ENCODE peak calls at places on chromosome 1, in nine cellular contexts. One of them, this sample, is unnamed.

GRCh38 chr1:145985502-145986439 is 10.6 kb downstream of the TXNIP start:
- DNase-seq in effector memory CD4-positive, alpha-beta T cell: no peak
- DNase-seq in PC-3: peak; percentile 87
- DNase-seq in uterus: peak; percentile 77
- DNase-seq in IMR-90: peak; percentile 73
- DNase-seq in AG08396: peak; percentile 29
- DNase-seq in iris pigment epithelial cell: peak; percentile 63
- DNase-seq in NCI-H524: peak; percentile 64
- DNase-seq in ascending aorta: peak; percentile 70
- DNase-seq in this sample: peak; percentile 93

GRCh38 chr1:229024528-229025119 is 246.3 kb upstream of the RAB4A start:
- DNase-seq in PC-3: peak; percentile 88
- DNase-seq in iris pigment epithelial cell: peak; percentile 91
- DNase-seq in ascending aorta: peak; percentile 85
- DNase-seq in NCI-H524: no peak
- DNase-seq in AG08396: peak; percentile 84
- DNase-seq in effector memory CD4-positive, alpha-beta T cell: no peak
- DNase-seq in IMR-90: peak; percentile 90
- DNase-seq in uterus: peak; percentile 66
- DNase-seq in this sample: peak; percentile 12

GRCh38 chr1:245926888-245927287 is 580.2 kb downstream of the SMYD3 start:
- DNase-seq in iris pigment epithelial cell: no peak
- DNase-seq in NCI-H524: no peak
- DNase-seq in AG08396: no peak
- DNase-seq in effector memory CD4-positive, alpha-beta T cell: no peak
- DNase-seq in uterus: no peak
- DNase-seq in IMR-90: no peak
- DNase-seq in ascending aorta: no peak
- DNase-seq in PC-3: no peak
- DNase-seq in this sample: no peak

GRCh38 chr1:156126701-156127534 is 12.4 kb downstream of the LMNA start:
- DNase-seq in PC-3: peak; percentile 95
- DNase-seq in NCI-H524: no peak
- DNase-seq in effector memory CD4-positive, alpha-beta T cell: peak; percentile 90
- DNase-seq in AG08396: peak; percentile 57
- DNase-seq in IMR-90: peak; percentile 96
- DNase-seq in ascending aorta: peak; percentile 84
- DNase-seq in uterus: peak; percentile 75
- DNase-seq in iris pigment epithelial cell: peak; percentile 94
- DNase-seq in this sample: no peak

GRCh38 chr1:116508984-116509980 is 61.5 kb downstream of the CD58 start:
- DNase-seq in NCI-H524: no peak
- DNase-seq in uterus: no peak
- DNase-seq in AG08396: peak; percentile 57
- DNase-seq in IMR-90: peak; percentile 84
- DNase-seq in iris pigment epithelial cell: peak; percentile 85
- DNase-seq in effector memory CD4-positive, alpha-beta T cell: no peak
- DNase-seq in PC-3: peak; percentile 70
- DNase-seq in ascending aorta: no peak
- DNase-seq in this sample: no peak

GRCh38 chr1:211541715-211542477 is 37.1 kb downstream of the SLC30A1 start:
- DNase-seq in NCI-H524: no peak
- DNase-seq in iris pigment epithelial cell: peak; percentile 34
- DNase-seq in uterus: no peak
- DNase-seq in PC-3: peak; percentile 27
- DNase-seq in IMR-90: peak; percentile 41
- DNase-seq in AG08396: no peak
- DNase-seq in ascending aorta: no peak
- DNase-seq in effector memory CD4-positive, alpha-beta T cell: no peak
- DNase-seq in this sample: peak; percentile 4

GRCh38 chr1:152018537-152018936 is 18.3 kb downstream of the S100A11 start:
- DNase-seq in PC-3: peak; percentile 37
- DNase-seq in uterus: no peak
- DNase-seq in AG08396: no peak
- DNase-seq in iris pigment epithelial cell: peak; percentile 57
- DNase-seq in ascending aorta: no peak
- DNase-seq in effector memory CD4-positive, alpha-beta T cell: no peak
- DNase-seq in IMR-90: no peak
- DNase-seq in NCI-H524: no peak
- DNase-seq in this sample: no peak

GRCh38 chr1:151539321-151540020 is 638 bp upstream of the TUFT1 start:
- DNase-seq in ascending aorta: peak; percentile 80
- DNase-seq in uterus: peak; percentile 81
- DNase-seq in AG08396: peak; percentile 62
- DNase-seq in IMR-90: peak; percentile 96
- DNase-seq in iris pigment epithelial cell: peak; percentile 96
- DNase-seq in effector memory CD4-positive, alpha-beta T cell: peak; percentile 8
- DNase-seq in PC-3: peak; percentile 100
- DNase-seq in NCI-H524: peak; percentile 90
- DNase-seq in this sample: peak; percentile 89

This sample was measured in G401.